ENCODE peak calls at places on chromosomes 3 and 15, in five cellular contexts. A is psoas muscle; L is PC-3; R is stimulated activated CD4-positive, alpha-beta T cell treated with anti-CD3 and anti-CD28 coated beads, Interleukin-1b, Interleukin-23, amount 100 ng/mL, for 24 hours; Y is AG09319. C is an unnamed sample.
A peak's percentile ranks its signal among the peaks of the same experiment; 100 is the strongest.

GRCh38 chr15:98881526-98882517 is 125.8 kb downstream of the PGPEP1L start:
- DNase-seq in A (no peak), L (peak; percentile 65), R (no peak), Y (no peak), C (no peak)

GRCh38 chr15:40691737-40692136 is 3.2 kb upstream of the RAD51 start:
- DNase-seq in L (peak; percentile 38), A (no peak), R (no peak), Y (no peak), C (no peak)

GRCh38 chr3:52982839-52983238 is 63.0 kb downstream of the SFMBT1 start:
- DNase-seq in R (no peak), L (peak; percentile 30), A (no peak), Y (no peak), C (no peak)

GRCh38 chr3:142098974-142099373 is 50.4 kb downstream of the TFDP2 start:
- DNase-seq in A (no peak), Y (no peak), R (no peak), L (peak; percentile 51), C (no peak)

GRCh38 chr15:73965730-73966103 is 26.4 kb downstream of the STOML1 start:
- DNase-seq in A (no peak), Y (no peak), L (peak; percentile 49), R (no peak), C (peak; percentile 48)

GRCh38 chr3:11907667-11908660 is 61.3 kb upstream of the TAMM41 start:
- DNase-seq in L (no peak), R (no peak), Y (no peak), A (no peak), C (no peak)

GRCh38 chr3:141349711-141350110 is 18.6 kb upstream of the ZBTB38 start:
- DNase-seq in R (no peak), L (no peak), Y (no peak), A (no peak), C (no peak)

GRCh38 chr3:54999801-55000200 is 71.9 kb upstream of the LRTM1 start:
- DNase-seq in A (no peak), R (no peak), Y (no peak), L (no peak), C (no peak)

GRCh38 chr3:52205727-52206372 is 7.9 kb downstream of the ALAS1 start:
- DNase-seq in A (no peak), L (peak; percentile 95), Y (no peak), R (no peak), C (no peak)

GRCh38 chr3:42707620-42708355 is 5.2 kb upstream of the HHATL start:
- DNase-seq in Y (no peak), A (no peak), L (no peak), R (no peak), C (no peak)

GRCh38 chr3:98786364-98786930 is 23.3 kb downstream of the ST3GAL6 start:
- DNase-seq in R (no peak), A (no peak), L (no peak), Y (no peak), C (no peak)

GRCh38 chr15:99486371-99487336 is 79.1 kb upstream of the MEF2A start:
- DNase-seq in A (peak; percentile 88), R (no peak), L (peak; percentile 62), Y (peak; percentile 97), C (no peak)

C was measured in SK-N-MC.